ENCODE peak calls at places on chromosomes 2 and 18, in nine cellular contexts. C is stimulated activated CD4-positive, alpha-beta T cell treated with anti-CD3 and anti-CD28 coated beads, Interleukin-15, amount 100 ng/mL, for 1 hour; U is hippocampal formation; H is activated T-cell treated with anti-CD3 and anti-CD28 coated beads for 1 hour; G is T-helper 1 cell; R is CD4-positive, alpha-beta T cell; W is neural crest cell; Q is amniotic stem cell; E is left kidney. T is an unnamed sample.

GRCh38 chr2:216758431-216759155 is 63.2 kb upstream of the IGFBP5 start:
- DNase-seq in Q (no peak), R (no peak), U (no peak), H (no peak), E (no peak), C (no peak), G (no peak), W (no peak), T (no peak)

GRCh38 chr2:1899396-1899730 is 155.0 kb upstream of the PXDN start:
- DNase-seq in U (no peak), W (no peak), E (no peak), G (no peak), C (no peak), H (no peak), Q (no peak), R (no peak), T (no peak)

GRCh38 chr18:9401166-9401565 is 66.6 kb downstream of the TWSG1 start:
- DNase-seq in E (no peak), W (no peak), G (no peak), Q (no peak), H (no peak), R (no peak), C (no peak), U (no peak), T (no peak)

GRCh38 chr18:13551841-13552733 is 174.3 kb downstream of the FAM210A start:
- DNase-seq in U (no peak), R (no peak), G (no peak), Q (no peak), C (no peak), E (peak; percentile 87), H (no peak), W (no peak), T (no peak)

GRCh38 chr2:196101325-196101981 is 32.8 kb upstream of the DNAH7 start:
- DNase-seq in E (peak; percentile 31), G (no peak), W (no peak), U (no peak), Q (no peak), C (peak; percentile 14), R (no peak), H (no peak), T (no peak)

GRCh38 chr18:49813321-49814146 is at the start of gene ACAA2:
- DNase-seq in H (peak; percentile 68), G (peak; percentile 65), E (peak; percentile 91), U (peak; percentile 75), R (peak; percentile 53), C (peak; percentile 72), Q (peak; percentile 64), W (peak; percentile 75), T (peak; percentile 84)

GRCh38 chr2:172928754-172929153 is 146.9 kb upstream of the MAP3K20 start:
- DNase-seq in R (no peak), Q (no peak), U (no peak), W (no peak), H (no peak), E (peak; percentile 59), C (no peak), G (no peak), T (peak; percentile 37)

GRCh38 chr2:190123956-190124355 is 61.4 kb upstream of the MSTN start:
- DNase-seq in G (no peak), Q (no peak), R (no peak), E (no peak), C (no peak), W (no peak), H (no peak), U (no peak), T (no peak)

GRCh38 chr2:241315879-241316700 is at the start of gene SEPTIN2:
- DNase-seq in C (peak; percentile 64), G (peak; percentile 70), H (peak; percentile 20), W (peak; percentile 66), U (no peak), Q (peak; percentile 6), R (peak; percentile 54), E (peak; percentile 90), T (no peak)

GRCh38 chr2:217740178-217740577 is 262.6 kb downstream of the TNS1 start:
- DNase-seq in C (no peak), H (no peak), G (no peak), R (no peak), U (no peak), Q (no peak), W (no peak), E (no peak), T (no peak)

GRCh38 chr2:27264253-27264752 is 1.5 kb upstream of the SLC30A3 start:
- DNase-seq in W (no peak), E (peak; percentile 53), Q (no peak), H (peak; percentile 6), U (no peak), R (no peak), C (no peak), G (no peak), T (no peak)

GRCh38 chr2:214215107-214215506 is 195.7 kb upstream of the VWC2L start:
- DNase-seq in H (no peak), U (no peak), E (no peak), Q (no peak), G (no peak), W (no peak), C (no peak), R (no peak), T (no peak)

GRCh38 chr2:181240844-181241243 is 216.3 kb upstream of the ITGA4 start:
- DNase-seq in C (no peak), W (no peak), Q (no peak), G (no peak), H (no peak), E (no peak), U (no peak), R (no peak), T (no peak)

GRCh38 chr18:57286949-57287348 is 65.4 kb upstream of the ST8SIA3 start:
- DNase-seq in Q (no peak), E (no peak), U (no peak), C (no peak), W (no peak), H (no peak), R (no peak), G (no peak), T (no peak)

GRCh38 chr2:49656853-49657252 is 502.5 kb upstream of the FSHR start:
- DNase-seq in W (no peak), R (no peak), G (no peak), C (no peak), Q (no peak), H (no peak), E (no peak), U (no peak), T (no peak)

GRCh38 chr2:64727013-64727767 is 73.5 kb upstream of the SERTAD2 start:
- DNase-seq in R (no peak), C (no peak), W (no peak), Q (no peak), U (no peak), H (no peak), G (no peak), E (no peak), T (no peak)

GRCh38 chr18:25561923-25562322 is 210.0 kb upstream of the ZNF521 start:
- DNase-seq in Q (no peak), C (no peak), U (no peak), G (no peak), E (peak; percentile 53), H (no peak), W (peak; percentile 26), R (no peak), T (peak; percentile 7)

GRCh38 chr18:61201516-61201915 is 131.7 kb upstream of the CDH20 start:
- DNase-seq in G (no peak), W (no peak), C (no peak), Q (no peak), R (no peak), U (no peak), H (no peak), E (peak; percentile 3), T (no peak)

GRCh38 chr18:23105581-23106219 is 29.6 kb upstream of the CABLES1 start:
- DNase-seq in G (no peak), R (no peak), W (no peak), H (no peak), C (no peak), E (peak; percentile 15), Q (no peak), U (no peak), T (no peak)

GRCh38 chr2:55048514-55048924 is 1.7 kb downstream of the RTN4 start:
- DNase-seq in H (no peak), W (no peak), C (no peak), G (no peak), R (no peak), U (peak; percentile 67), E (peak; percentile 76), Q (peak; percentile 14), T (peak; percentile 26)

GRCh38 chr2:148244593-148245292 is 223.9 kb downstream of the MBD5 start:
- DNase-seq in C (no peak), G (no peak), R (no peak), W (no peak), H (no peak), U (no peak), E (no peak), Q (peak; percentile 18), T (no peak)

GRCh38 chr2:99854236-99854852 is 288.0 kb downstream of the AFF3 start:
- DNase-seq in E (no peak), Q (no peak), W (no peak), R (no peak), G (no peak), H (no peak), C (no peak), U (no peak), T (no peak)

GRCh38 chr2:238527565-238527964 is 100.8 kb downstream of the ASB1 start:
- DNase-seq in W (no peak), U (no peak), G (no peak), C (no peak), Q (no peak), H (no peak), E (no peak), R (no peak), T (no peak)

GRCh38 chr2:135768863-135769262 is 27.2 kb downstream of the UBXN4 start:
- DNase-seq in R (no peak), W (no peak), C (no peak), Q (no peak), H (no peak), G (no peak), U (no peak), E (no peak), T (no peak)

GRCh38 chr18:23356915-23357421 is 96.1 kb upstream of the RIOK3 start:
- DNase-seq in H (no peak), Q (no peak), R (no peak), G (no peak), C (no peak), U (no peak), E (peak; percentile 24), W (no peak), T (no peak)

GRCh38 chr2:48175254-48175653 is 269.0 kb upstream of the FBXO11 start:
- DNase-seq in C (no peak), E (no peak), H (no peak), G (no peak), W (no peak), R (no peak), Q (no peak), U (no peak), T (no peak)

T was measured in MG63.